ENCODE peak calls at places on chromosomes 7 and 10, in eight cellular contexts. M, Q, U, Y, R, C, B and X are unnamed samples. For H3K9me3 and H3K27me3, the result is how much of the 10 kb centered on the place peaks cover.

GRCh38 chr7:20330797-20331230 is at the start of gene ITGB8:
- DNase-seq in U (peak), Y (peak), C (no peak), M (no peak), Q (no peak), B (no peak), R (peak), X (no peak)

GRCh38 chr10:10193848-10194247 is 823.8 kb upstream of the CELF2 start:
- DNase-seq in R (no peak), Q (no peak), Y (no peak), M (no peak), U (no peak), B (no peak), C (no peak), X (no peak)

GRCh38 chr10:133258818-133259602 is 17.7 kb downstream of the ADAM8 start:
- DNase-seq in B (peak), Y (peak), R (no peak), C (no peak), Q (peak), U (peak), M (peak), X (peak)

GRCh38 chr7:107147464-107148214 is 21.2 kb upstream of the HBP1 start:
- DNase-seq in R (peak), B (peak), Q (peak), Y (no peak), M (no peak), C (no peak), U (no peak), X (peak)

GRCh38 chr10:124210263-124210662 is 116.9 kb upstream of the CHST15 start:
- DNase-seq in B (no peak), Y (no peak), M (no peak), C (no peak), Q (no peak), R (no peak), U (no peak), X (no peak)

GRCh38 chr7:155380986-155381851 is 76.7 kb upstream of the EN2 start:
- DNase-seq in Y (no peak), R (no peak), B (no peak), U (no peak), M (no peak), Q (no peak), C (no peak), X (no peak)

GRCh38 chr7:15504376-15504775 is 57.4 kb downstream of the AGMO start:
- DNase-seq in M (no peak), C (no peak), Y (no peak), U (no peak), R (no peak), Q (no peak), B (no peak), X (no peak)

GRCh38 chr10:11824376-11824775 is 1.2 kb downstream of the PROSER2 start:
- DNase-seq in B (peak), U (no peak), Y (peak), M (no peak), Q (no peak), C (no peak), R (no peak), X (no peak)

GRCh38 chr10:121601458-121601857 is 3.2 kb upstream of the FGFR2 start:
- DNase-seq in M (no peak), R (no peak), Q (no peak), C (no peak), Y (no peak), B (no peak), U (no peak), X (no peak)

GRCh38 chr10:30645340-30645827 is 15.8 kb upstream of the LYZL2 start:
- DNase-seq in R (peak), Q (no peak), B (peak), C (peak), Y (peak), M (peak), U (peak), X (no peak)

GRCh38 chr7:16046045-16046444 is 359.6 kb upstream of the MEOX2 start:
- DNase-seq in Y (no peak), M (no peak), R (no peak), C (no peak), Q (no peak), U (no peak), B (peak), X (no peak)

GRCh38 chr7:130143986-130144618 is 61.1 kb downstream of the TMEM209 start:
- DNase-seq in M (no peak), Q (no peak), U (no peak), Y (no peak), R (no peak), B (no peak), C (no peak), X (no peak)

GRCh38 chr7:156111-157007 is 36.0 kb upstream of the FAM20C start:
- DNase-seq in U (peak), Q (no peak), Y (no peak), R (no peak), C (no peak), B (no peak), M (no peak), X (no peak)

GRCh38 chr10:84375011-84375410 is 46.6 kb downstream of the CCSER2 start:
- DNase-seq in M (peak), R (peak), C (peak), B (peak), Q (peak), U (no peak), Y (peak), X (peak)

GRCh38 chr7:107392811-107393210 is 77.0 kb upstream of the GPR22 start:
- DNase-seq in Y (no peak), M (no peak), B (no peak), Q (no peak), C (no peak), U (no peak), R (no peak), X (no peak)

GRCh38 chr10:95056744-95057363 is 12.4 kb downstream of the CYP2C8 start:
- DNase-seq in M (no peak), Y (no peak), U (no peak), Q (no peak), B (no peak), R (no peak), C (no peak), X (no peak)

GRCh38 chr7:148697950-148698396 is 730 bp upstream of the CUL1 start:
- DNase-seq in C (no peak), B (peak), R (no peak), Q (no peak), U (no peak), M (no peak), Y (no peak), X (peak)

GRCh38 chr7:23472046-23472445 is 1.8 kb upstream of the IGF2BP3 start:
- DNase-seq in M (no peak), C (no peak), B (no peak), Y (no peak), Q (no peak), R (no peak), U (no peak), X (no peak)

GRCh38 chr7:25726180-25726579 is 425.8 kb upstream of the NFE2L3 start:
- DNase-seq in U (no peak), B (no peak), Y (no peak), Q (no peak), M (no peak), R (peak), C (peak), X (no peak)

GRCh38 chr7:50356212-50356944 is 51.9 kb downstream of the IKZF1 start:
- DNase-seq in Y (no peak), Q (peak), B (no peak), M (peak), C (no peak), R (no peak), U (peak), X (no peak)

GRCh38 chr7:139358541-139359365 is 941 bp upstream of the LUC7L2 start:
- DNase-seq in B (peak), U (no peak), Y (no peak), C (no peak), R (peak), M (no peak), Q (no peak), X (peak)

GRCh38 chr7:40162516-40162915 is 27.7 kb downstream of the SUGCT start:
- DNase-seq in U (no peak), C (no peak), B (peak), M (no peak), Q (no peak), Y (peak), R (no peak), X (no peak)

GRCh38 chr7:43711503-43711902 is 17.8 kb downstream of the COA1 start:
- DNase-seq in Y (no peak), C (no peak), M (no peak), B (no peak), Q (no peak), R (no peak), U (no peak), X (no peak)

GRCh38 chr10:93160829-93161228 is 87.1 kb downstream of the CYP26A1 start:
- DNase-seq in Q (peak), U (peak), M (peak), C (no peak), R (no peak), B (peak), Y (peak), X (no peak)

GRCh38 chr7:24349339-24349738 is 65.3 kb downstream of the NPY start:
- DNase-seq in R (no peak), Y (no peak), M (no peak), C (no peak), B (no peak), U (no peak), Q (no peak), X (no peak)

GRCh38 chr10:133131754-133132710 is 28.0 kb upstream of the KNDC1 start:
- DNase-seq in C (no peak), R (no peak), U (peak), M (no peak), B (no peak), Y (no peak), Q (no peak), X (no peak)

GRCh38 chr7:93036807-93037206 is 81.0 kb downstream of the SAMD9 start:
- DNase-seq in C (no peak), B (no peak), U (no peak), M (no peak), Y (no peak), Q (no peak), R (no peak), X (peak)

GRCh38 chr7:27948856-27949255 is 208.9 kb downstream of the TAX1BP1 start:
- DNase-seq in B (no peak), C (no peak), Y (no peak), Q (no peak), R (no peak), U (no peak), M (no peak), X (no peak)

GRCh38 chr10:28991326-28991725 is 297.5 kb upstream of the LYZL1 start:
- DNase-seq in M (peak), Q (no peak), U (peak), R (no peak), Y (peak), B (peak), C (no peak), X (no peak)

GRCh38 chr7:112110175-112110574 is 96.0 kb downstream of the DOCK4 start:
- DNase-seq in U (no peak), Q (no peak), M (no peak), B (no peak), Y (no peak), R (no peak), C (no peak), X (no peak)

GRCh38 chr10:110305767-110306451 is 1.2 kb upstream of the SMNDC1 start:
- DNase-seq in R (peak), Q (peak), M (peak), B (peak), U (no peak), Y (peak), C (peak), X (peak)

DNA sequence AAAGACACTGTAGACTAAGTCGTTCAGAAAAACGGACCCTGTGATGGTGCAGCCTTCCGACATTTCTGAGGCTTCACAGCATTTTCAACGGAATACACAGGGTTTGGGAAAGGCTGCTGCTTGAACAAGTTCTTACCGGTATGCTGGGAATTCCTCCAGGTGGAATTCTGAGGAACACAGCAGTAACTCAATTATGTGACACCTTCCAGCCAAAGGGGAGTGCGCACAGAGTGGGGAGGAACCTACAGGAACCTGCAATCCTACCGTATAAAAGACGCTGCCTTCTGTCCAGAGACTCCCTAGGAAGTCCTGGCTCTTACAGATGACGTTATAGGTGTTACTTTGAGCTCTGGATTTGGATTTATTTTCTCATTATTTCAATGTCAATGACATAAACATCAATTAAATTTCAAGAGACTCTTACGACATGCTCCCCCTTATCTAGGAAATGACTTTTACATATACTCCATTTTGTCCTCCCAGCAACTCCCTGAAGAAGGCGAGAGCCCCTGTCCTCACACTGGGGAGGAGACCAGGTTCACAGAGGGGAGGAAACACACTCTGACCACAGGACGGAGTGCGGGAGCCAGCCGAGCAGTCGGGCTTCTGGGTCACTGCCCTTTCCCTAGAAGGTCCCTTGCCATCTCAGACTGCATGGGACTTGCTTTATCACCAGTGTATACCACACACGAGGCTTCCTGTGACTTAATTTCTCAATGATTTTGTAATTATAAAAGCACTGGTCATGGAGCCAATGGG is 27.9 kb downstream of the VIPR2 start:
- DNase-seq in R (no peak), B (no peak), U (no peak), M (no peak), Y (no peak), Q (no peak), C (no peak), X (no peak)
- H3K9me3 ChIP-seq in R (under half), B (under half), U (under half), M (under half), Y (under half), Q (under half), C (under half), X (under half)

DNA sequence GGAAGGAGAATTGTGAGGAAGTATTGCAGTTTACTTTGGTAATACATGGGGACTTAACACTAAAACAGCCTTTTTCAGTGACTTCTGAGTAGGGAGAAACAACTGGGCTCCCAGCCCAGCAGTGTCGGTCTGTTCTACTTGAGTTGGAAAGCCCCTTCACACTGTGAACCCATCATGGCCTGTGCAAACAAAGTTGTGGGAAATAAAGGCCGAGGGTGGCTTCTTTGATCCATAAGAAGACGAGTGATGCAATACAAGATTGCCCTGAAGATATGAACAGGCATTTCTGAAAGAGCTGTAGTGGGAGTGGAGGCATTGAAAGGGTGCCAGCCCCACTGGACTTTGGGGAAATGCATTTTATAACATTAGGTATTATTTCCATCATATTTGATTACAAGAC is 28.3 kb downstream of the C10orf120 start:
- DNase-seq in M (no peak), Y (no peak), R (no peak), B (no peak), U (no peak), Q (no peak), C (no peak), X (no peak)
- H3K27me3 ChIP-seq in M (under half), Y (under half), R (half or more), B (under half), U (under half), Q (under half), C (under half), X (under half)

GRCh38 chr7:45037876-45038275 is 37.9 kb downstream of the CCM2 start:
- DNase-seq in B (no peak), C (no peak), R (no peak), M (no peak), U (no peak), Q (no peak), Y (no peak), X (no peak)
- H3K27ac ChIP-seq in B (no peak), C (no peak), R (peak), M (no peak), U (no peak), Q (no peak), Y (no peak), X (peak)

DNA sequence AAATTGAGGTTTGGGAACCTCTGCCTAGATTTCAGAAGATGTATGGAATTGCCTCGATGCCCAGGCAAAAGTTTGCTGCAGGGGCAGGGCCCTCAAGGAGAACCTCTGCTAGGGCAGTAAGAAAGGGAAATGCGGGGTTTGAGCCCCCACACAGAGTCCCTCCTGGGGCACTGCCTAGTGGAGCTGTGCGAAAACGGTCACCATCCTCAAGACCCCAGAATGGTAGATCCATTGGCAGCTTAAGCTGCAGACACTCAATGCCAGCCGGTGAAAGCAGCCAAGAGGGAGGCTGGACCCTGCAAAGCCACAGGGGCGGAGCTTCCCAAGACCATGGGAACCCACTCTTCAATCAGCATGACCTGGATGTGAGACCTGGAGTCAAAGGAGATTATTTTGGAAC is 15.0 kb upstream of the TFEC start:
- DNase-seq in R (no peak), Q (no peak), M (no peak), Y (no peak), B (no peak), C (no peak), U (no peak), X (no peak)
- H3K9me3 ChIP-seq in R (under half), Q (under half), M (under half), Y (under half), B (under half), C (under half), U (under half), X (under half)

GRCh38 chr10:114402233-114402632 is 2.1 kb downstream of the AFAP1L2 start:
- DNase-seq in C (no peak), B (no peak), R (no peak), Y (peak), Q (no peak), M (no peak), U (no peak), X (no peak)
- H3K27me3 ChIP-seq in C (under half), B (half or more), R (half or more), Y (under half), Q (under half), M (under half), U (under half), X (under half)

GRCh38 chr10:79222186-79222585 is 125.1 kb upstream of the PPIF start:
- DNase-seq in C (no peak), Q (no peak), Y (no peak), B (no peak), M (no peak), U (peak), R (no peak), X (no peak)

GRCh38 chr10:79224263-79224949 is 122.9 kb upstream of the PPIF start:
- DNase-seq in Q (no peak), B (no peak), C (no peak), U (no peak), M (no peak), Y (no peak), R (no peak), X (no peak)

GRCh38 chr10:79224992-79225391 is 122.3 kb upstream of the PPIF start:
- DNase-seq in Q (no peak), Y (no peak), R (no peak), U (no peak), M (no peak), B (no peak), C (no peak), X (no peak)

GRCh38 chr10:79223001-79223345 is 124.3 kb upstream of the PPIF start:
- DNase-seq in B (no peak), R (no peak), Q (no peak), Y (no peak), M (no peak), U (no peak), C (no peak), X (no peak)

DNA sequence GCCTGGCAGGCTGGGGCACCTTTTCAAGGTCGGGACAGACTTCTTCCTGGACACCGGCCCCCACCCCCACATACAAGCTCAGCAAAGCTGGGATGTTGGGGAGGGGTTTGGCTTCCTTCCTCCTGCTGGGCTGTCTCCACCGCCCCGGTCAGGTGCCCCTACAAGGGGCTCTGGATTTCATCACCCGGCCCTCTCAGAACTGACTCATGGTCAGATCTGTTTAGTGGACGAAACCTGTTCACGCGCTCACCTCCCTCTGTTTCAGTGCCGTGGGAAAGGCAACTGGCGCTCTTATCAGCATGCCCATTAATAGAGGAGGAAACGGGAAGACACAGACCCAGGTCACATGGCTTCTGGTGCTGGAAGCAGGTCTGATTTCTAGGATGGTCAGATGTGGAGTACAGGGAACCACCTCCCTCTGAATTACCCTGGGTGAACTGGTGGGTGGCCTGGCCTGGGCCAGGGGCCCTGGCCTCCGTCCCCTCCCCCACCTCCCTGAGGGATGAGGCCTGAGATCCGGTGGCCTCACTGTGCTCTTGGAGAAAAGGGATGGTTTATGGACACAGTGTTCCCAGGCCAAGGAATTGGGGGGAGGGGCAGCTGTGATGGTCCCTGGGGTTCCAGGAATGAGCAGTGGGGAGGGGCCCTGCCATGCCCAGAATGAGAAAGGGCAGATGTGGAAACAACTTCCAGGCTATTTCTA is 123.8 kb upstream of the PPIF start:
- DNase-seq in U (peak), M (peak), R (no peak), B (peak), Y (peak), C (no peak), Q (peak), X (no peak)
- H3K27ac ChIP-seq in U (peak), M (peak), R (no peak), B (peak), Y (peak), C (no peak), Q (peak), X (no peak)

GRCh38 chr7:17440831-17441230 is 142.4 kb downstream of the AHR start:
- DNase-seq in C (no peak), Y (no peak), B (no peak), M (no peak), U (no peak), Q (no peak), R (no peak), X (no peak)

GRCh38 chr7:17444673-17445072 is 146.2 kb downstream of the AHR start:
- DNase-seq in B (peak), C (no peak), Y (peak), R (no peak), U (no peak), M (no peak), Q (no peak), X (no peak)

GRCh38 chr7:17446340-17446739 is 147.9 kb downstream of the AHR start:
- DNase-seq in Y (no peak), B (no peak), U (no peak), C (no peak), Q (no peak), M (no peak), R (no peak), X (no peak)

GRCh38 chr7:17441557-17441956 is 143.1 kb downstream of the AHR start:
- DNase-seq in C (no peak), Q (no peak), Y (no peak), U (no peak), R (no peak), M (no peak), B (no peak), X (no peak)

DNA sequence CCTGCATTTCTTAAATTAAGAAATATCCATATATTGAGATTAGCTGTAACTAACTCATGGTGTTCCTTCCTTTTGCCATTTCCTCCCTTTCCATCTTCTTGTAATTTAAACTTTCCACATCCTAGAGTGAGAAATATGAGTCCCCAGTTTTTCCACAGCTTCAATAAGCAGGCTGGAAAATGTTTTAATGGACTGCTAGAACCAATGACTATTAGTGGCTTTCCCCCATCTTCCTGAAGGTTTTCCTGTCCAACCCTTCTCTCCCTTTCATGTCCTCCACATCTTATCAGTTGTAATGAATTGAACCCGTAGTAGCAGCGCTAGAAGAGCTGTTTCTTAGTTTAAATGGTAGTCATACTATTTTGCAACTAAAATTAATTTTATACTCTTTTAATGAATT is 145.7 kb downstream of the AHR start:
- DNase-seq in Q (no peak), M (no peak), B (no peak), Y (no peak), C (no peak), U (no peak), R (no peak), X (no peak)
- H3K9me3 ChIP-seq in Q (under half), M (under half), B (under half), Y (under half), C (under half), U (under half), R (under half), X (under half)